ENCODE peak calls at places on chromosomes 3 and 15, in seven cellular contexts. One of them, this sample, is unnamed.

GRCh38 chr3:100002599-100003350 is 111.5 kb downstream of the FILIP1L start:
- DNase-seq in upper lobe of right lung: no peak
- DNase-seq in astrocyte of the spinal cord: peak
- DNase-seq in neural crest cell: no peak
- DNase-seq in CD8-positive, alpha-beta T cell: no peak
- DNase-seq in activated CD8-positive, alpha-beta T cell treated with anti-CD3 and anti-CD28 coated beads for 36 hours: peak
- DNase-seq in heart right ventricle: no peak
- DNase-seq in this sample: no peak

GRCh38 chr15:66043264-66043663 is 174.0 kb downstream of the RAB11A start:
- DNase-seq in upper lobe of right lung: no peak
- DNase-seq in astrocyte of the spinal cord: no peak
- DNase-seq in neural crest cell: no peak
- DNase-seq in CD8-positive, alpha-beta T cell: no peak
- DNase-seq in activated CD8-positive, alpha-beta T cell treated with anti-CD3 and anti-CD28 coated beads for 36 hours: no peak
- DNase-seq in heart right ventricle: no peak
- DNase-seq in this sample: no peak

GRCh38 chr15:40238481-40238926 is 359 bp upstream of the PAK6 start:
- DNase-seq in upper lobe of right lung: peak
- DNase-seq in astrocyte of the spinal cord: no peak
- DNase-seq in neural crest cell: no peak
- DNase-seq in CD8-positive, alpha-beta T cell: no peak
- DNase-seq in activated CD8-positive, alpha-beta T cell treated with anti-CD3 and anti-CD28 coated beads for 36 hours: no peak
- DNase-seq in heart right ventricle: no peak
- DNase-seq in this sample: no peak

GRCh38 chr3:113374078-113374477 is 67.2 kb downstream of the CFAP44 start:
- DNase-seq in upper lobe of right lung: no peak
- DNase-seq in astrocyte of the spinal cord: no peak
- DNase-seq in neural crest cell: no peak
- DNase-seq in CD8-positive, alpha-beta T cell: no peak
- DNase-seq in activated CD8-positive, alpha-beta T cell treated with anti-CD3 and anti-CD28 coated beads for 36 hours: no peak
- DNase-seq in heart right ventricle: no peak
- DNase-seq in this sample: no peak

GRCh38 chr15:77415450-77416448 is 4.2 kb downstream of the PEAK1 start:
- DNase-seq in upper lobe of right lung: no peak
- DNase-seq in astrocyte of the spinal cord: no peak
- DNase-seq in neural crest cell: no peak
- DNase-seq in CD8-positive, alpha-beta T cell: no peak
- DNase-seq in activated CD8-positive, alpha-beta T cell treated with anti-CD3 and anti-CD28 coated beads for 36 hours: no peak
- DNase-seq in heart right ventricle: no peak
- DNase-seq in this sample: no peak

GRCh38 chr3:37812497-37812896 is 49.2 kb upstream of the CTDSPL start:
- DNase-seq in upper lobe of right lung: no peak
- DNase-seq in astrocyte of the spinal cord: peak
- DNase-seq in neural crest cell: no peak
- DNase-seq in CD8-positive, alpha-beta T cell: no peak
- DNase-seq in activated CD8-positive, alpha-beta T cell treated with anti-CD3 and anti-CD28 coated beads for 36 hours: no peak
- DNase-seq in heart right ventricle: no peak
- DNase-seq in this sample: no peak

GRCh38 chr3:180018588-180018987 is 18.1 kb downstream of the PEX5L start:
- DNase-seq in upper lobe of right lung: no peak
- DNase-seq in astrocyte of the spinal cord: no peak
- DNase-seq in neural crest cell: no peak
- DNase-seq in CD8-positive, alpha-beta T cell: no peak
- DNase-seq in activated CD8-positive, alpha-beta T cell treated with anti-CD3 and anti-CD28 coated beads for 36 hours: no peak
- DNase-seq in heart right ventricle: no peak
- DNase-seq in this sample: no peak

GRCh38 chr15:49235446-49236207 is 65.6 kb downstream of the GALK2 start:
- DNase-seq in upper lobe of right lung: no peak
- DNase-seq in astrocyte of the spinal cord: peak
- DNase-seq in neural crest cell: peak
- DNase-seq in CD8-positive, alpha-beta T cell: peak
- DNase-seq in activated CD8-positive, alpha-beta T cell treated with anti-CD3 and anti-CD28 coated beads for 36 hours: peak
- DNase-seq in heart right ventricle: no peak
- DNase-seq in this sample: peak

GRCh38 chr3:106088270-106088669 is 219.5 kb upstream of the CBLB start:
- DNase-seq in upper lobe of right lung: no peak
- DNase-seq in astrocyte of the spinal cord: peak
- DNase-seq in neural crest cell: no peak
- DNase-seq in CD8-positive, alpha-beta T cell: no peak
- DNase-seq in activated CD8-positive, alpha-beta T cell treated with anti-CD3 and anti-CD28 coated beads for 36 hours: no peak
- DNase-seq in heart right ventricle: no peak
- DNase-seq in this sample: no peak

GRCh38 chr3:106438916-106439315 is 570.1 kb upstream of the CBLB start:
- DNase-seq in upper lobe of right lung: no peak
- DNase-seq in astrocyte of the spinal cord: no peak
- DNase-seq in neural crest cell: no peak
- DNase-seq in CD8-positive, alpha-beta T cell: no peak
- DNase-seq in activated CD8-positive, alpha-beta T cell treated with anti-CD3 and anti-CD28 coated beads for 36 hours: no peak
- DNase-seq in heart right ventricle: no peak
- DNase-seq in this sample: no peak

GRCh38 chr15:23422946-23423708 is 23.9 kb downstream of the GOLGA6L2 start:
- DNase-seq in upper lobe of right lung: peak
- DNase-seq in astrocyte of the spinal cord: no peak
- DNase-seq in neural crest cell: no peak
- DNase-seq in CD8-positive, alpha-beta T cell: no peak
- DNase-seq in activated CD8-positive, alpha-beta T cell treated with anti-CD3 and anti-CD28 coated beads for 36 hours: no peak
- DNase-seq in heart right ventricle: peak
- DNase-seq in this sample: no peak

GRCh38 chr15:83499476-83499875 is 52.3 kb downstream of the SH3GL3 start:
- DNase-seq in upper lobe of right lung: no peak
- DNase-seq in astrocyte of the spinal cord: no peak
- DNase-seq in neural crest cell: no peak
- DNase-seq in CD8-positive, alpha-beta T cell: no peak
- DNase-seq in activated CD8-positive, alpha-beta T cell treated with anti-CD3 and anti-CD28 coated beads for 36 hours: no peak
- DNase-seq in heart right ventricle: no peak
- DNase-seq in this sample: no peak

GRCh38 chr3:69433938-69434263 is 48.0 kb upstream of the FRMD4B start:
- DNase-seq in upper lobe of right lung: no peak
- DNase-seq in astrocyte of the spinal cord: no peak
- DNase-seq in neural crest cell: no peak
- DNase-seq in CD8-positive, alpha-beta T cell: no peak
- DNase-seq in activated CD8-positive, alpha-beta T cell treated with anti-CD3 and anti-CD28 coated beads for 36 hours: peak
- DNase-seq in heart right ventricle: no peak
- DNase-seq in this sample: no peak

GRCh38 chr15:100893261-100893963 is 13.8 kb downstream of the ALDH1A3 start:
- DNase-seq in upper lobe of right lung: no peak
- DNase-seq in astrocyte of the spinal cord: no peak
- DNase-seq in neural crest cell: no peak
- DNase-seq in CD8-positive, alpha-beta T cell: no peak
- DNase-seq in activated CD8-positive, alpha-beta T cell treated with anti-CD3 and anti-CD28 coated beads for 36 hours: no peak
- DNase-seq in heart right ventricle: no peak
- DNase-seq in this sample: no peak

GRCh38 chr15:91865486-91865885 is 12.0 kb downstream of the SLCO3A1 start:
- DNase-seq in upper lobe of right lung: no peak
- DNase-seq in astrocyte of the spinal cord: no peak
- DNase-seq in neural crest cell: no peak
- DNase-seq in CD8-positive, alpha-beta T cell: no peak
- DNase-seq in activated CD8-positive, alpha-beta T cell treated with anti-CD3 and anti-CD28 coated beads for 36 hours: no peak
- DNase-seq in heart right ventricle: no peak
- DNase-seq in this sample: no peak

GRCh38 chr3:48180530-48181253 is 7.5 kb downstream of the CDC25A start:
- DNase-seq in upper lobe of right lung: no peak
- DNase-seq in astrocyte of the spinal cord: no peak
- DNase-seq in neural crest cell: no peak
- DNase-seq in CD8-positive, alpha-beta T cell: no peak
- DNase-seq in activated CD8-positive, alpha-beta T cell treated with anti-CD3 and anti-CD28 coated beads for 36 hours: no peak
- DNase-seq in heart right ventricle: no peak
- DNase-seq in this sample: no peak

GRCh38 chr3:29201609-29202008 is 79.3 kb upstream of the RBMS3 start:
- DNase-seq in upper lobe of right lung: no peak
- DNase-seq in astrocyte of the spinal cord: peak
- DNase-seq in neural crest cell: no peak
- DNase-seq in CD8-positive, alpha-beta T cell: no peak
- DNase-seq in activated CD8-positive, alpha-beta T cell treated with anti-CD3 and anti-CD28 coated beads for 36 hours: no peak
- DNase-seq in heart right ventricle: no peak
- DNase-seq in this sample: no peak

GRCh38 chr15:24761704-24762302 is 86.2 kb downstream of the NPAP1 start:
- DNase-seq in upper lobe of right lung: no peak
- DNase-seq in astrocyte of the spinal cord: peak
- DNase-seq in neural crest cell: no peak
- DNase-seq in CD8-positive, alpha-beta T cell: no peak
- DNase-seq in activated CD8-positive, alpha-beta T cell treated with anti-CD3 and anti-CD28 coated beads for 36 hours: no peak
- DNase-seq in heart right ventricle: no peak
- DNase-seq in this sample: no peak

GRCh38 chr15:50251638-50252182 is 13.8 kb downstream of the HDC start:
- DNase-seq in upper lobe of right lung: no peak
- DNase-seq in astrocyte of the spinal cord: no peak
- DNase-seq in neural crest cell: no peak
- DNase-seq in CD8-positive, alpha-beta T cell: no peak
- DNase-seq in activated CD8-positive, alpha-beta T cell treated with anti-CD3 and anti-CD28 coated beads for 36 hours: no peak
- DNase-seq in heart right ventricle: no peak
- DNase-seq in this sample: no peak

GRCh38 chr3:55166577-55167555 is 239.0 kb upstream of the LRTM1 start:
- DNase-seq in upper lobe of right lung: no peak
- DNase-seq in astrocyte of the spinal cord: no peak
- DNase-seq in neural crest cell: no peak
- DNase-seq in CD8-positive, alpha-beta T cell: no peak
- DNase-seq in activated CD8-positive, alpha-beta T cell treated with anti-CD3 and anti-CD28 coated beads for 36 hours: no peak
- DNase-seq in heart right ventricle: no peak
- DNase-seq in this sample: no peak

GRCh38 chr3:54374214-54374855 is 252.0 kb downstream of the CACNA2D3 start:
- DNase-seq in upper lobe of right lung: no peak
- DNase-seq in astrocyte of the spinal cord: no peak
- DNase-seq in neural crest cell: peak
- DNase-seq in CD8-positive, alpha-beta T cell: no peak
- DNase-seq in activated CD8-positive, alpha-beta T cell treated with anti-CD3 and anti-CD28 coated beads for 36 hours: peak
- DNase-seq in heart right ventricle: no peak
- DNase-seq in this sample: peak

DNA sequence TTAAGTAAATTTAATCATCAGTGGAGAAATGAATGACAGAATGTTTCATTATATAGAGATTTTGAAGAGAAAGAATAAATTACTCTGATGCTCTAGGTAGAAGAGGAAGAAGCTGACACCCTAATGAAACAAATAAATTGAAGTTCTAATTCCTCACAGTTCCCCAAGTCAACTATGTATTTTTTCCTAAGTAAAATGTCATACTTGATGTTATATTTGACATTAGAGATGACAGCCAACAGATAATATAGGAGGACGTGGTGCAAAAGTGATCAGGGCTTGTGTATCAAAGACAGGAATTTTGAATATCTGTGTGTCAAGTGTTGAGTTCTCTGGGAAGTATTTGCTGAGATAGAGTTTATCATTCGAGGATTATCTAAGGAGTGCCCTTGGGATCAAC is 81.2 kb upstream of the CADPS start:
- DNase-seq in upper lobe of right lung: no peak
- DNase-seq in astrocyte of the spinal cord: no peak
- DNase-seq in neural crest cell: no peak
- DNase-seq in CD8-positive, alpha-beta T cell: no peak
- DNase-seq in activated CD8-positive, alpha-beta T cell treated with anti-CD3 and anti-CD28 coated beads for 36 hours: no peak
- DNase-seq in heart right ventricle: no peak
- DNase-seq in this sample: no peak
- TF ChIP-seq CTCF in upper lobe of right lung: no peak
- TF ChIP-seq CTCF in astrocyte of the spinal cord: no peak
- TF ChIP-seq CTCF in neural crest cell: no peak
- TF ChIP-seq CTCF in CD8-positive, alpha-beta T cell: no peak
- TF ChIP-seq CTCF in activated CD8-positive, alpha-beta T cell treated with anti-CD3 and anti-CD28 coated beads for 36 hours: no peak
- TF ChIP-seq CTCF in heart right ventricle: no peak
- TF ChIP-seq CTCF in this sample: no peak

GRCh38 chr3:102471491-102471890 is 36.7 kb downstream of the ZPLD1 start:
- DNase-seq in upper lobe of right lung: no peak
- DNase-seq in astrocyte of the spinal cord: no peak
- DNase-seq in neural crest cell: no peak
- DNase-seq in CD8-positive, alpha-beta T cell: no peak
- DNase-seq in activated CD8-positive, alpha-beta T cell treated with anti-CD3 and anti-CD28 coated beads for 36 hours: no peak
- DNase-seq in heart right ventricle: no peak
- DNase-seq in this sample: no peak

GRCh38 chr3:102466001-102466400 is 31.2 kb downstream of the ZPLD1 start:
- DNase-seq in upper lobe of right lung: no peak
- DNase-seq in astrocyte of the spinal cord: no peak
- DNase-seq in neural crest cell: no peak
- DNase-seq in CD8-positive, alpha-beta T cell: no peak
- DNase-seq in activated CD8-positive, alpha-beta T cell treated with anti-CD3 and anti-CD28 coated beads for 36 hours: no peak
- DNase-seq in heart right ventricle: no peak
- DNase-seq in this sample: no peak

GRCh38 chr3:102474207-102474606 is 39.4 kb downstream of the ZPLD1 start:
- DNase-seq in upper lobe of right lung: no peak
- DNase-seq in astrocyte of the spinal cord: no peak
- DNase-seq in neural crest cell: no peak
- DNase-seq in CD8-positive, alpha-beta T cell: no peak
- DNase-seq in activated CD8-positive, alpha-beta T cell treated with anti-CD3 and anti-CD28 coated beads for 36 hours: no peak
- DNase-seq in heart right ventricle: no peak
- DNase-seq in this sample: no peak

GRCh38 chr3:102473648-102474047 is 38.8 kb downstream of the ZPLD1 start:
- DNase-seq in upper lobe of right lung: no peak
- DNase-seq in astrocyte of the spinal cord: no peak
- DNase-seq in neural crest cell: no peak
- DNase-seq in CD8-positive, alpha-beta T cell: no peak
- DNase-seq in activated CD8-positive, alpha-beta T cell treated with anti-CD3 and anti-CD28 coated beads for 36 hours: no peak
- DNase-seq in heart right ventricle: no peak
- DNase-seq in this sample: no peak

GRCh38 chr3:102471001-102471400 is 36.2 kb downstream of the ZPLD1 start:
- DNase-seq in upper lobe of right lung: no peak
- DNase-seq in astrocyte of the spinal cord: no peak
- DNase-seq in neural crest cell: no peak
- DNase-seq in CD8-positive, alpha-beta T cell: no peak
- DNase-seq in activated CD8-positive, alpha-beta T cell treated with anti-CD3 and anti-CD28 coated beads for 36 hours: no peak
- DNase-seq in heart right ventricle: no peak
- DNase-seq in this sample: peak
- TF ChIP-seq CTCF in upper lobe of right lung: no peak
- TF ChIP-seq CTCF in astrocyte of the spinal cord: no peak
- TF ChIP-seq CTCF in neural crest cell: peak
- TF ChIP-seq CTCF in CD8-positive, alpha-beta T cell: no peak
- TF ChIP-seq CTCF in activated CD8-positive, alpha-beta T cell treated with anti-CD3 and anti-CD28 coated beads for 36 hours: no peak
- TF ChIP-seq CTCF in heart right ventricle: no peak
- TF ChIP-seq CTCF in this sample: no peak

GRCh38 chr3:66037986-66038369 is 740 bp downstream of the MAGI1 start:
- DNase-seq in upper lobe of right lung: peak
- DNase-seq in astrocyte of the spinal cord: no peak
- DNase-seq in neural crest cell: peak
- DNase-seq in CD8-positive, alpha-beta T cell: no peak
- DNase-seq in activated CD8-positive, alpha-beta T cell treated with anti-CD3 and anti-CD28 coated beads for 36 hours: peak
- DNase-seq in heart right ventricle: peak
- DNase-seq in this sample: peak

GRCh38 chr3:66038726-66039589 is at the start of gene MAGI1:
- DNase-seq in upper lobe of right lung: peak
- DNase-seq in astrocyte of the spinal cord: peak
- DNase-seq in neural crest cell: peak
- DNase-seq in CD8-positive, alpha-beta T cell: no peak
- DNase-seq in activated CD8-positive, alpha-beta T cell treated with anti-CD3 and anti-CD28 coated beads for 36 hours: peak
- DNase-seq in heart right ventricle: peak
- DNase-seq in this sample: peak

GRCh38 chr3:66038384-66038725 is 363 bp downstream of the MAGI1 start:
- DNase-seq in upper lobe of right lung: no peak
- DNase-seq in astrocyte of the spinal cord: no peak
- DNase-seq in neural crest cell: no peak
- DNase-seq in CD8-positive, alpha-beta T cell: no peak
- DNase-seq in activated CD8-positive, alpha-beta T cell treated with anti-CD3 and anti-CD28 coated beads for 36 hours: peak
- DNase-seq in heart right ventricle: no peak
- DNase-seq in this sample: no peak

GRCh38 chr3:66036586-66037061 is 2.1 kb downstream of the MAGI1 start:
- DNase-seq in upper lobe of right lung: no peak
- DNase-seq in astrocyte of the spinal cord: no peak
- DNase-seq in neural crest cell: no peak
- DNase-seq in CD8-positive, alpha-beta T cell: no peak
- DNase-seq in activated CD8-positive, alpha-beta T cell treated with anti-CD3 and anti-CD28 coated beads for 36 hours: no peak
- DNase-seq in heart right ventricle: no peak
- DNase-seq in this sample: no peak

GRCh38 chr3:66037330-66037985 is 1.3 kb downstream of the MAGI1 start:
- DNase-seq in upper lobe of right lung: peak
- DNase-seq in astrocyte of the spinal cord: peak
- DNase-seq in neural crest cell: peak
- DNase-seq in CD8-positive, alpha-beta T cell: no peak
- DNase-seq in activated CD8-positive, alpha-beta T cell treated with anti-CD3 and anti-CD28 coated beads for 36 hours: no peak
- DNase-seq in heart right ventricle: peak
- DNase-seq in this sample: peak
- TF ChIP-seq CTCF in upper lobe of right lung: peak
- TF ChIP-seq CTCF in astrocyte of the spinal cord: peak
- TF ChIP-seq CTCF in neural crest cell: peak
- TF ChIP-seq CTCF in CD8-positive, alpha-beta T cell: no peak
- TF ChIP-seq CTCF in activated CD8-positive, alpha-beta T cell treated with anti-CD3 and anti-CD28 coated beads for 36 hours: no peak
- TF ChIP-seq CTCF in heart right ventricle: peak
- TF ChIP-seq CTCF in this sample: no peak

GRCh38 chr3:36486009-36486408 is 105.7 kb downstream of the STAC start:
- DNase-seq in upper lobe of right lung: no peak
- DNase-seq in astrocyte of the spinal cord: no peak
- DNase-seq in neural crest cell: no peak
- DNase-seq in CD8-positive, alpha-beta T cell: no peak
- DNase-seq in activated CD8-positive, alpha-beta T cell treated with anti-CD3 and anti-CD28 coated beads for 36 hours: no peak
- DNase-seq in heart right ventricle: no peak
- DNase-seq in this sample: no peak
- TF ChIP-seq CTCF in upper lobe of right lung: no peak
- TF ChIP-seq CTCF in astrocyte of the spinal cord: no peak
- TF ChIP-seq CTCF in neural crest cell: no peak
- TF ChIP-seq CTCF in CD8-positive, alpha-beta T cell: no peak
- TF ChIP-seq CTCF in activated CD8-positive, alpha-beta T cell treated with anti-CD3 and anti-CD28 coated beads for 36 hours: no peak
- TF ChIP-seq CTCF in heart right ventricle: no peak
- TF ChIP-seq CTCF in this sample: no peak

This sample was measured in endothelial cell.